ENCODE peak calls at places on chromosomes 7 and 10, in four cellular contexts. P, J, U and W are unnamed samples.

GRCh38 chr7:157818701-157819516 is 482.1 kb downstream of the DNAJB6 start:
- DNase-seq in P (no peak), J (no peak), U (no peak), W (no peak)

GRCh38 chr10:7986851-7987250 is 67.6 kb upstream of the GATA3 start:
- DNase-seq in P (no peak), J (peak), U (no peak), W (peak)

GRCh38 chr7:37245544-37245943 is 203.1 kb downstream of the ELMO1 start:
- DNase-seq in P (no peak), J (no peak), U (no peak), W (no peak)

GRCh38 chr10:15719062-15719898 is 442 bp downstream of the ITGA8 start:
- DNase-seq in P (peak), J (peak), U (peak), W (peak)

GRCh38 chr7:77903597-77903996 is 105.0 kb downstream of the PHTF2 start:
- DNase-seq in P (no peak), J (peak), U (no peak), W (no peak)

GRCh38 chr10:131231965-131232541 is 79.5 kb downstream of the TCERG1L start:
- DNase-seq in P (no peak), J (no peak), U (no peak), W (no peak)

GRCh38 chr7:108340856-108341411 is 115.3 kb downstream of the NRCAM start:
- DNase-seq in P (no peak), J (no peak), U (peak), W (no peak)

GRCh38 chr7:90625562-90625961 is 29.4 kb downstream of the CDK14 start:
- DNase-seq in P (peak), J (peak), U (peak), W (peak)

GRCh38 chr7:94303736-94304135 is 91.0 kb upstream of the COL1A2 start:
- DNase-seq in P (peak), J (peak), U (peak), W (peak)

GRCh38 chr7:109842386-109842785 is 1248.5 kb upstream of the LRRN3 start:
- DNase-seq in P (no peak), J (no peak), U (no peak), W (no peak)

GRCh38 chr10:48901152-48901705 is 38.4 kb downstream of the LRRC18 start:
- DNase-seq in P (no peak), J (no peak), U (no peak), W (no peak)

GRCh38 chr10:77698267-77698932 is 60.8 kb upstream of the KCNMA1 start:
- DNase-seq in P (no peak), J (no peak), U (no peak), W (no peak)

GRCh38 chr10:55091691-55092328 is 290.8 kb upstream of the PCDH15 start:
- DNase-seq in P (peak), J (peak), U (peak), W (no peak)

GRCh38 chr7:24756545-24756988 is 697 bp downstream of the GSDME start:
- DNase-seq in P (peak), J (no peak), U (peak), W (no peak)

GRCh38 chr7:157150825-157151412 is 12.2 kb downstream of the UBE3C start:
- DNase-seq in P (peak), J (peak), U (peak), W (peak)

GRCh38 chr7:74429153-74429747 is 24.5 kb upstream of the GTF2IRD1 start:
- DNase-seq in P (no peak), J (peak), U (no peak), W (peak)

GRCh38 chr7:158827411-158828342 is 1.6 kb downstream of the ESYT2 start:
- DNase-seq in P (no peak), J (peak), U (peak), W (peak)

GRCh38 chr7:122311280-122311679 is 6.7 kb upstream of the FEZF1 start:
- DNase-seq in P (no peak), J (no peak), U (no peak), W (no peak)

GRCh38 chr7:110386914-110387313 is 704.0 kb upstream of the LRRN3 start:
- DNase-seq in P (peak), J (peak), U (peak), W (peak)

GRCh38 chr10:82874671-82875070 is 999.7 kb downstream of the NRG3 start:
- DNase-seq in P (peak), J (peak), U (no peak), W (no peak)

GRCh38 chr10:70761031-70761601 is 24.1 kb downstream of the TBATA start:
- DNase-seq in P (peak), J (no peak), U (peak), W (peak)

GRCh38 chr10:29343607-29344038 is 54.8 kb downstream of the LYZL1 start:
- DNase-seq in P (no peak), J (peak), U (no peak), W (peak)

GRCh38 chr10:101826852-101827434 is 8.7 kb upstream of the OGA start:
- DNase-seq in P (no peak), J (no peak), U (no peak), W (no peak)

GRCh38 chr10:101901340-101901739 is 57.7 kb upstream of the KCNIP2 start:
- DNase-seq in P (no peak), J (no peak), U (no peak), W (no peak)

DNA sequence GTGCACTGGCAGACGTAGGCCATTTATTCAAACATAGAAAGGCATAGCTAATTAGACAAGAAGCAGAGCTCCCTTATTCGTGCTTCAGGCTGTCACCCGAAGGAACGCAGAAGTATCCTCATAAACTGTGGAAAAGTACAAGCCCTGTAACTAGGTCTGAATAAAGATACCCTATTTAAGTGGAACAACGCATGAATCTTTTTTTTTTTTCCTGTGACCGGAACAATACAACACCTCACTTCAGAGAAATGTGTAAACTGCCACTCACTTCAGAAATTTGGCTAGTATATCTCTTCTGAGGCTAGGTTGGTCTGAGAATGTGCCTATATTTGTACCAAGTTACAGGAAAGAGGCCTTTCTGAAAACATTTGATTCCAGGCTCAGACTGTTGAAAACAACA is 8.0 kb upstream of the CSTF2T start:
- DNase-seq in P (peak), J (no peak), U (no peak), W (no peak)
- H3K4me3 ChIP-seq in P (no peak), J (no peak), U (no peak), W (no peak)

DNA sequence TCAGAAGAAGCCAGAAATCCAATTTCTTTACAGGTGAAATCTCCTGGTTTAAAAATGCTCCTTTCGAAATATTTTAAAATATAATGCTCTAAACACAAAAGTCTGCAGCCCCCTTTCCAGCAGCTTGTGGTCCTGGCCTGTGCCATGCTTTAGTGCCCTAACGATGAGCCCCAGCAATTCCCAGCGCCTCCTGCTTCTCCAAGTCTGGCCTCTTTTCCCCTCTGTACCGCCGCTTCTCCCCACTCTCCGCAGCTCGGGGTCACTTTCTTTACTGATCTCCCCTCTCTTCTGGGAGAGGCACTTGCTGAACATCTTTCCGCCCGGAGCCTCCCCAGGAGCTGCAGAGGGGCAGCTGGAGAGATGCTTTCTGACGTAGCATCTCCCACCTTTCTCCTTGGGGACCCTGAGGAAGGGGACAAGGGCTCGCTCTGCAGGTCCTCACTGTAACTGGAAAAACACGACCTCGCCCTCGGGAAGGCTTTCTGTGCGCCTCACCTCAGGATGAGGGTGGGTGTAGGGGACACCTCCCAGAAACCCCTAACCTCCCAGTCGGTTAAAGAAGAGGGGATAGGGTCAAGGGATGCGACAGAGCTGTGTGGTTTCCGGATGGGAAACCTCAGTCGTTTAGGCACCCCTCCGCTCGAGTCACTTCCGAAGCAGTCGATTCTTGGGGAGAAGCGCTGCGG is 544 bp upstream of the INA start:
- DNase-seq in P (no peak), J (no peak), U (no peak), W (no peak)
- H3K4me3 ChIP-seq in P (peak), J (no peak), U (no peak), W (peak)

GRCh38 chr10:28332699-28333098 is 29.8 kb upstream of the MPP7 start:
- DNase-seq in P (no peak), J (no peak), U (no peak), W (no peak)

GRCh38 chr10:28328346-28328745 is 25.5 kb upstream of the MPP7 start:
- DNase-seq in P (no peak), J (peak), U (no peak), W (peak)

GRCh38 chr10:28331821-28332220 is 29.0 kb upstream of the MPP7 start:
- DNase-seq in P (no peak), J (peak), U (no peak), W (peak)

GRCh38 chr10:28326516-28327493 is 23.9 kb upstream of the MPP7 start:
- DNase-seq in P (peak), J (peak), U (peak), W (peak)

GRCh38 chr10:28327494-28327886 is 24.6 kb upstream of the MPP7 start:
- DNase-seq in P (peak), J (peak), U (no peak), W (peak)
- H3K4me3 ChIP-seq in P (no peak), J (no peak), U (no peak), W (no peak)

GRCh38 chr10:5560142-5560843 is 35.5 kb downstream of the CALML3 start:
- DNase-seq in P (no peak), J (no peak), U (no peak), W (no peak)
- H3K4me3 ChIP-seq in P (no peak), J (no peak), U (no peak), W (no peak)

DNA sequence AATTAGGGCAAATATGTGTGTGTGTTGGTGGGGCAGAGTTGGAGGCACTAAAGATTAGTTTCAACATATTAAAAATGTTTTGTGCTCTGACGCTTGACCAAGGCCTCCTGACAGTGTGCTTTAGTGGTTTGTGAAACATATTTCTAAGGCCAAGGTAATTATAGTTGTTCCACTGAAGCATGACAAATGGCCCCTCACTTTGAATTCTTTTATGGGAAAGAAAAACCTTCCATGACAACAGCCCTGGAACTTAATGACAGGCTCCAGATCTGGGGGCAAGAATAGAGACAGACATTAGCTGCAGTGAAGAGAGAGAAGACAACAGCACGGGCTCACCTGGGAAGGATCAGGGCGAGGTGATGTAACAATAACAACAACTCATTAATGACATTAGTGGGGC is 155.8 kb downstream of the CHN2 start:
- DNase-seq in P (no peak), J (no peak), U (no peak), W (no peak)
- H3K4me3 ChIP-seq in P (no peak), J (no peak), U (no peak), W (no peak)

DNA sequence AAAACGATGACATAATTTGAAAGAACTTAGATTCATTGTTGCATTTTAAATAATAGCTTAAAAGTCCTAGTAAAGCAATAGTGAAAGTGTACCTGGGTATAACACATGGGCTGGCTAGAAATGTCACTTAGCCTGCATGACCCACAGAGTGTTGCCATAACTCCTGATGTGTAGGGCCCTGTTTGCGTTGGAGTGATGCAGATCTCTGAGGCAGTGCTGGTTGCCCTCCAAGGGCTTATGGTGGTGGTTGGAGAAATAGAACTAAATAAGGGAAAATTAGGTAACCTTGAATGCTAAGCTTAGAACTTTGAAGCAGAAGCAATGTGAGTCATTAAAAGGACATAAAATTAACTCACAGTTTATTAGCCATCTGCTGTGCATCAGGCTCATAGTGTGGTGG is 105.7 kb downstream of the CCNY start:
- DNase-seq in P (no peak), J (no peak), U (no peak), W (no peak)
- H3K4me3 ChIP-seq in P (no peak), J (no peak), U (no peak), W (no peak)

DNA sequence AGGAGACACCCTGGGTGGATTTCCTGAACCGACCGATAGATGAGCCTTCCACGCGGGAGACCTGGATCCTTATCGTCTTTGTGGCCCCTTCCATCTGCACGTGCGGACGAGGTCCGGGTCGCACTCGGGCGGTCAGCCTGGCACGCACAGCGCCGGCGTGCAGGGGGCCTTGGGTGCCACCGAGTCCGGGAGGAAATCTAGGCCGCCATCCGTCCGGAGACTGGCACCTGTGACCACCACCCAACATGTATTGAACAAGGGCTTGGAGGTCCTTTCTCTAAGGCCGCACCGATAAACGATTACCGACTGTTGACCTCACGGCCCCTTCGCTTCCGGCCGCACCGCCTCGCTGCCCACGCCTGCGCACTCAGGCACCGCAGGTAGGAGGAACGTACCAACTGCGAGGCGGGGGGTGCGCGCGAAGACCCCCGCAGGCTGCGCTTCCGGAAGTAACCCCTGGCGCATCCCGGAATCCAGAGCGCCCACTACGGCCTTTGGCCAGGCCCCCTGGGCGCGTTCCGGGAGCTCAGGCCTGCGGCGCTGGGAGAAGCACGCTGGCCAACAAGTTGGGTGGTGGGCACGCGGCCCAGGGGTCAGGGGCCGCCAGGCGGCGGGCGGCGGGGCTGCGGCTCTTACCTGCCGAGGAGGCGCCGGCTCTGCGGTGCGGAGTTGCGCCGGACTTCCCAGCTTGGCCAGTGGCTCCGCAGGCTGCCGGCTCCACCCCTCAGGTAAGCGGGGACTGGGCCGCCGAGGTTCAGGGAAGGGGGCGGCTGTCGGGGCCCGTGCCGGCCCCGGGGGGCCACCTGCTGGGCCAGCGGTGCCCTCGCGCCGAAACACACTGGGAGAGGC is at the start of the genes ACTR3C and LRRC61:
- DNase-seq in P (peak), J (no peak), U (peak), W (peak)
- H3K4me3 ChIP-seq in P (peak), J (peak), U (peak), W (no peak)

GRCh38 chr10:86263209-86263608 is 103.4 kb downstream of the GRID1 start:
- DNase-seq in P (no peak), J (no peak), U (no peak), W (no peak)

GRCh38 chr10:86261933-86262665 is 104.5 kb downstream of the GRID1 start:
- DNase-seq in P (no peak), J (no peak), U (peak), W (no peak)

GRCh38 chr10:86261470-86261869 is 105.1 kb downstream of the GRID1 start:
- DNase-seq in P (no peak), J (no peak), U (no peak), W (no peak)

GRCh38 chr10:86263907-86264306 is 102.7 kb downstream of the GRID1 start:
- DNase-seq in P (no peak), J (no peak), U (no peak), W (no peak)

DNA sequence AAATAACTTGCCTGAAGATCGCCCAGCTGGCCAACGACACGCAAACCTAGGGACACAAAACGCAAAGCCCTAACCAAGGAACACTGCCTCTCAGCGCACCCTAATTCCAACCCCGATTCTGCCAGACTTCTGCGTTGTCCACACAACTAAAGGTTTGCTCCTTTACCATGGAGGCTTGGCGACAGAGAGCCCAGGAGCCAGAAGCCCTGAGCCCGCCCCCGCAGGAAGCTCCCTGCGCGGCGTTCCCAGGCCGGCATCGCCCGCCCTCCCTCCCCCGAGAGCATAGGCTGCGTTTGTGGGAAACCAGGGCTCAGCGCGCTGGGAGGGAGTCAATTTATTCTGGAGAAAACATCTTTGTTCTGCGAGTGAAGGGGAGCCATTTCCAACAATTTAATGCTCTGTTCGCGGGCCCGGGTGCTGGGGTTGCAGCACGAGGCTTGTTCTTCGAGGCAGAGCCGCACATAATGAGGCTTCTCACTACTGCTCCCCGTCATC is 103.9 kb downstream of the GRID1 start:
- DNase-seq in P (no peak), J (no peak), U (no peak), W (no peak)
- H3K4me3 ChIP-seq in P (no peak), J (no peak), U (no peak), W (no peak)